ENCODE peak calls at places on chromosome 18, in five cellular contexts. One of them, this sample, is unnamed.

GRCh38 chr18:58991127-58991798 is 126.6 kb downstream of the ZNF532 start:
- DNase-seq in AG08396: no peak
- DNase-seq in activated CD4-positive, alpha-beta T cell treated with anti-CD3 and anti-CD28 coated beads for 36 hours: peak
- DNase-seq in kidney epithelial cell: no peak
- DNase-seq in A172: peak
- DNase-seq in this sample: no peak

GRCh38 chr18:24271381-24272331 is 126.0 kb downstream of the OSBPL1A start:
- DNase-seq in AG08396: peak
- DNase-seq in activated CD4-positive, alpha-beta T cell treated with anti-CD3 and anti-CD28 coated beads for 36 hours: peak
- DNase-seq in kidney epithelial cell: peak
- DNase-seq in A172: peak
- DNase-seq in this sample: peak

GRCh38 chr18:6877288-6877687 is 147.8 kb downstream of the ARHGAP28 start:
- DNase-seq in AG08396: no peak
- DNase-seq in activated CD4-positive, alpha-beta T cell treated with anti-CD3 and anti-CD28 coated beads for 36 hours: no peak
- DNase-seq in kidney epithelial cell: no peak
- DNase-seq in A172: no peak
- DNase-seq in this sample: no peak

GRCh38 chr18:58635891-58636290 is 7.0 kb upstream of the ALPK2 start:
- DNase-seq in AG08396: peak
- DNase-seq in activated CD4-positive, alpha-beta T cell treated with anti-CD3 and anti-CD28 coated beads for 36 hours: no peak
- DNase-seq in kidney epithelial cell: no peak
- DNase-seq in A172: peak
- DNase-seq in this sample: no peak

GRCh38 chr18:3350566-3351527 is 88.9 kb downstream of the MYL12B start:
- DNase-seq in AG08396: peak
- DNase-seq in activated CD4-positive, alpha-beta T cell treated with anti-CD3 and anti-CD28 coated beads for 36 hours: peak
- DNase-seq in kidney epithelial cell: no peak
- DNase-seq in A172: peak
- DNase-seq in this sample: no peak

GRCh38 chr18:67117804-67118203 is 398.7 kb downstream of the DSEL start:
- DNase-seq in AG08396: no peak
- DNase-seq in activated CD4-positive, alpha-beta T cell treated with anti-CD3 and anti-CD28 coated beads for 36 hours: no peak
- DNase-seq in kidney epithelial cell: peak
- DNase-seq in A172: no peak
- DNase-seq in this sample: no peak

GRCh38 chr18:57581301-57581934 is 5.1 kb downstream of the FECH start:
- DNase-seq in AG08396: no peak
- DNase-seq in activated CD4-positive, alpha-beta T cell treated with anti-CD3 and anti-CD28 coated beads for 36 hours: no peak
- DNase-seq in kidney epithelial cell: no peak
- DNase-seq in A172: no peak
- DNase-seq in this sample: no peak

GRCh38 chr18:55275042-55275897 is 312.7 kb downstream of the TCF4 start:
- DNase-seq in AG08396: peak
- DNase-seq in activated CD4-positive, alpha-beta T cell treated with anti-CD3 and anti-CD28 coated beads for 36 hours: no peak
- DNase-seq in kidney epithelial cell: no peak
- DNase-seq in A172: peak
- DNase-seq in this sample: peak

GRCh38 chr18:57644540-57644939 is 22.9 kb upstream of the NARS1 start:
- DNase-seq in AG08396: no peak
- DNase-seq in activated CD4-positive, alpha-beta T cell treated with anti-CD3 and anti-CD28 coated beads for 36 hours: no peak
- DNase-seq in kidney epithelial cell: no peak
- DNase-seq in A172: no peak
- DNase-seq in this sample: no peak

GRCh38 chr18:35938562-35938961 is 33.9 kb upstream of the RMP24 start:
- DNase-seq in AG08396: no peak
- DNase-seq in activated CD4-positive, alpha-beta T cell treated with anti-CD3 and anti-CD28 coated beads for 36 hours: no peak
- DNase-seq in kidney epithelial cell: no peak
- DNase-seq in A172: no peak
- DNase-seq in this sample: no peak

GRCh38 chr18:48920408-48921038 is 30.2 kb downstream of the SMAD7 start:
- DNase-seq in AG08396: no peak
- DNase-seq in activated CD4-positive, alpha-beta T cell treated with anti-CD3 and anti-CD28 coated beads for 36 hours: no peak
- DNase-seq in kidney epithelial cell: no peak
- DNase-seq in A172: no peak
- DNase-seq in this sample: no peak

GRCh38 chr18:4356929-4357328 is 98.2 kb downstream of the DLGAP1 start:
- DNase-seq in AG08396: no peak
- DNase-seq in activated CD4-positive, alpha-beta T cell treated with anti-CD3 and anti-CD28 coated beads for 36 hours: no peak
- DNase-seq in kidney epithelial cell: no peak
- DNase-seq in A172: no peak
- DNase-seq in this sample: no peak